ENCODE peak calls at places on chromosomes 7 and 10, in five cellular contexts. N is IMR-90, H is colonic mucosa, W is Karpas-422, D is neural progenitor cell. C is an unnamed sample.
A peak's percentile ranks its signal among the peaks of the same experiment; 100 is the strongest.

GRCh38 chr10:31926765-31927596 is 1.6 kb downstream of the ARHGAP12 start:
- DNase-seq in N (no peak), H (no peak), W (no peak), D (peak; percentile 10), C (no peak)

GRCh38 chr10:77840636-77841035 is 85.9 kb downstream of the DLG5 start:
- DNase-seq in N (no peak), H (no peak), W (no peak), D (no peak), C (no peak)

GRCh38 chr7:92808006-92808405 is 28.4 kb downstream of the CDK6 start:
- DNase-seq in N (peak; percentile 47), H (no peak), W (peak; percentile 38), D (no peak), C (no peak)

GRCh38 chr7:55174856-55175255 is 156.0 kb downstream of the EGFR start:
- DNase-seq in N (no peak), H (no peak), W (no peak), D (no peak), C (no peak)

GRCh38 chr7:94375713-94376112 is 19.0 kb upstream of the COL1A2 start:
- DNase-seq in N (peak; percentile 98), H (no peak), W (no peak), D (no peak), C (peak; percentile 18)

GRCh38 chr10:97849491-97850402 is at the start of gene GOLGA7B:
- DNase-seq in N (peak; percentile 7), H (peak; percentile 43), W (no peak), D (peak; percentile 97), C (peak; percentile 63)

GRCh38 chr10:43703286-43703685 is 54.6 kb upstream of the ZNF32 start:
- DNase-seq in N (no peak), H (no peak), W (no peak), D (no peak), C (no peak)

GRCh38 chr7:14690075-14690474 is 212.5 kb downstream of the DGKB start:
- DNase-seq in N (no peak), H (no peak), W (no peak), D (no peak), C (no peak)

GRCh38 chr10:60387531-60387930 is 2.1 kb downstream of the ANK3 start:
- DNase-seq in N (no peak), H (no peak), W (no peak), D (no peak), C (no peak)

GRCh38 chr10:61475449-61475873 is 22.3 kb upstream of the TMEM26 start:
- DNase-seq in N (peak; percentile 66), H (no peak), W (no peak), D (no peak), C (no peak)

GRCh38 chr10:121217331-121217730 is 366.2 kb downstream of the WDR11 start:
- DNase-seq in N (no peak), H (no peak), W (no peak), D (no peak), C (no peak)

GRCh38 chr7:29139796-29140195 is 6.5 kb downstream of the CPVL start:
- DNase-seq in N (no peak), H (no peak), W (no peak), D (no peak), C (no peak)

GRCh38 chr10:6423004-6423403 is 157.1 kb downstream of the PRKCQ start:
- DNase-seq in N (peak; percentile 2), H (no peak), W (no peak), D (no peak), C (no peak)

GRCh38 chr7:84637568-84638338 is 443.2 kb upstream of the SEMA3A start:
- DNase-seq in N (peak; percentile 90), H (no peak), W (no peak), D (peak; percentile 20), C (no peak)

GRCh38 chr7:157432541-157432956 is 95.7 kb downstream of the DNAJB6 start:
- DNase-seq in N (peak; percentile 68), H (peak; percentile 69), W (no peak), D (peak; percentile 76), C (peak; percentile 78)

GRCh38 chr10:35821339-35821911 is 179.3 kb upstream of the FZD8 start:
- DNase-seq in N (no peak), H (no peak), W (peak; percentile 63), D (no peak), C (no peak)

GRCh38 chr10:11936389-11937152 is 106.0 kb downstream of the UPF2 start:
- DNase-seq in N (no peak), H (peak; percentile 58), W (no peak), D (peak; percentile 14), C (no peak)

GRCh38 chr7:41188163-41189130 is 514.4 kb downstream of the INHBA start:
- DNase-seq in N (peak; percentile 88), H (no peak), W (no peak), D (no peak), C (no peak)

GRCh38 chr7:126450269-126450671 is 802.5 kb downstream of the GRM8 start:
- DNase-seq in N (no peak), H (no peak), W (no peak), D (no peak), C (no peak)

GRCh38 chr10:72612203-72612826 is 13.6 kb downstream of the MICU1 start:
- DNase-seq in N (no peak), H (no peak), W (no peak), D (no peak), C (no peak)

GRCh38 chr10:133205146-133205545 is 24.9 kb upstream of the UTF1 start:
- DNase-seq in N (no peak), H (no peak), W (no peak), D (no peak), C (no peak)

GRCh38 chr7:78221961-78222751 is 423.6 kb downstream of the PHTF2 start:
- DNase-seq in N (peak; percentile 78), H (no peak), W (no peak), D (no peak), C (no peak)

GRCh38 chr7:42494199-42494710 is 257.2 kb upstream of the GLI3 start:
- DNase-seq in N (no peak), H (no peak), W (no peak), D (no peak), C (no peak)

GRCh38 chr10:127832456-127832855 is 60.3 kb downstream of the CLRN3 start:
- DNase-seq in N (no peak), H (no peak), W (no peak), D (no peak), C (no peak)

GRCh38 chr7:55251313-55251712 is 113.8 kb upstream of the LANCL2 start:
- DNase-seq in N (no peak), H (no peak), W (no peak), D (no peak), C (no peak)

GRCh38 chr10:132891994-132892393 is 50.4 kb downstream of the CFAP46 start:
- DNase-seq in N (peak; percentile 60), H (no peak), W (no peak), D (no peak), C (no peak)

GRCh38 chr7:16114633-16115032 is 306.7 kb downstream of the CRPPA start:
- DNase-seq in N (peak; percentile 59), H (no peak), W (peak; percentile 47), D (no peak), C (no peak)

GRCh38 chr10:127614484-127614883 is 65.4 kb downstream of the NPS start:
- DNase-seq in N (no peak), H (no peak), W (no peak), D (no peak), C (no peak)

GRCh38 chr7:93249749-93250148 is 17.6 kb downstream of the VPS50 start:
- DNase-seq in N (peak; percentile 25), H (no peak), W (no peak), D (peak; percentile 49), C (no peak)

GRCh38 chr7:157542669-157543021 is 205.8 kb downstream of the DNAJB6 start:
- DNase-seq in N (no peak), H (no peak), W (no peak), D (no peak), C (no peak)

GRCh38 chr10:52400564-52400963 is 86.5 kb downstream of the DKK1 start:
- DNase-seq in N (peak; percentile 50), H (no peak), W (no peak), D (no peak), C (no peak)

GRCh38 chr10:44992070-44992731 is 8.5 kb upstream of the ZNF22 start:
- DNase-seq in N (no peak), H (peak; percentile 15), W (no peak), D (no peak), C (peak; percentile 3)

GRCh38 chr7:159099711-159100231 is 44.9 kb downstream of the VIPR2 start:
- DNase-seq in N (no peak), H (no peak), W (no peak), D (no peak), C (no peak)

GRCh38 chr10:81978238-81978637 is 103.2 kb downstream of the NRG3 start:
- DNase-seq in N (no peak), H (no peak), W (peak; percentile 72), D (peak; percentile 78), C (no peak)

GRCh38 chr10:127527891-127528290 is 21.2 kb upstream of the NPS start:
- DNase-seq in N (no peak), H (no peak), W (no peak), D (no peak), C (no peak)

GRCh38 chr10:124677291-124677690 is 66.9 kb downstream of the FAM53B start:
- DNase-seq in N (no peak), H (no peak), W (no peak), D (no peak), C (no peak)
- H3K27ac ChIP-seq in N (no peak overlapping the region), H (no peak overlapping the region), W (no peak overlapping the region), D (peak overlapping the region; percentile 74), C (peak overlapping the region; percentile 96)

DNA sequence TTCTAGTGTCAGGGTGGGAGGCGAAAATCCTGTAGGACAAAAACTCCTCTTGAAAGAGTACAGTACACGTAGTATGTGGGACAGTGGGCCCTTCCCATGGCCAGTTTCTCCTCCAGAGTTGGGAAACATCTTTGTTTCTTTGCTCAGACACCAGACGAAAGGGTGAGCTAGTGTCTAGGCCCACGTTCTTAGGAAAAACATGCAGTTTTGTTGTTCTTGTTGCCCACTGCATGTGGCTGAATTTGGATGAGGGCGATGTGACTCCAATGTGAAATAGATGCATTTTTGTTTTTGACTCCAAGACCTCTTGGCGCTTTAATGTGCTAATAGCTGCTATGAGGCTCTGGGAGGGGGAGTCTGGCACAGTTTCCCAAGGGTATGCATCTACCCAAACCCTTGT is 100.8 kb downstream of the ATXN7L1 start:
- DNase-seq in N (no peak), H (no peak), W (no peak), D (no peak), C (no peak)
- H3K9ac ChIP-seq in N (peak overlapping the region; percentile 22), H (no peak overlapping the region), W (no peak overlapping the region), D (no peak overlapping the region), C (no peak overlapping the region)

DNA sequence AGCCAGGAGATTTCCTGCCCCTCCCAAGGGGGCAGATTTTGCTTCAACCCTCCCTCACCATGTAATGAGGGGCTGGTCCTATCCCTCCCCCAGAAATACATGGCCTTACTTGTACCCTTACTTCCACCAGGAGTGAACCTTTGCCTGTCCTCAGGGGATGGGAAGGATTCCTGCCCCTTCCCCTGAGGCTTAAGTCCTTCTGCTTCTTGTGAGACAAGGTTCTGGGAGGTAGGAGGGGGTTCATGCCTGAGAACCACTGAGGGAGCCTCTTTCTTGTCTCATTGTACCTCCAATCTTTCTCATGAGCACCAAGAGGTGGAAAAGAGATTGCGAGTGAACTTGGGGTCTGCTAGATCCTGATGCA is 19.5 kb upstream of the MUC3A start:
- DNase-seq in N (no peak), H (no peak), W (no peak), D (no peak), C (no peak)
- H3K4me3 ChIP-seq in N (no peak overlapping the region), H (no peak overlapping the region), W (no peak overlapping the region), D (no peak overlapping the region), C (no peak overlapping the region)

DNA sequence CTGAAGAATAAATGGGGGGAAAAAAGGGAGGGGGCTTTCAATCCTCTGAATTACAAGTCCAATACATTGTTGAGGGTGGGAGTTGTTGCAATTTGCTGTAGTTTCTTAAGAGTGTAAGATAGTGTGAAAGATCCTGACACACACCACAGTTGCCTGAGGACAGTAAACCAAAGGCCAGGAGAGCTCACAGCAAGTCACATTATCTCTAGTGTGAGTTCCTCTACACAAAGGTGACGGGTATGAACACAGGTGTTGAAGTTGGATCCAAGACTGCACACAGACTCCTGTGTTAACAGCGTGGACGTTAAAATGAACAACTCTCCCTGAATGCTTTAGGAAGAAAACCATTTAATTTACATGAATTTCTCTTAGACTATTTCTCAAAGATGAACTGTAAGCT is 12.0 kb downstream of the LARP4B start:
- DNase-seq in N (no peak), H (no peak), W (no peak), D (no peak), C (no peak)
- H3K27ac ChIP-seq in N (no peak overlapping the region), H (no peak overlapping the region), W (no peak overlapping the region), D (no peak overlapping the region), C (no peak overlapping the region)

C was measured in DND-41.